ENCODE peak calls at places on chromosomes 12 and 14, in five cellular contexts. E, Z, M, R and V are unnamed samples.
A peak's percentile ranks its signal among the peaks of the same experiment; 100 is the strongest.

GRCh38 chr12:69583203-69583602 is 2.1 kb upstream of the CCT2 start:
- DNase-seq in Z (peak; percentile 51), M (no peak), R (no peak), E (no peak), V (no peak)

GRCh38 chr12:46676797-46677520 is 148.8 kb downstream of the SLC38A4 start:
- DNase-seq in R (no peak), M (no peak), Z (no peak), E (no peak), V (no peak)

GRCh38 chr12:3300833-3301401 is 190.1 kb upstream of the PRMT8 start:
- DNase-seq in E (no peak), M (no peak), Z (no peak), R (no peak), V (no peak)

GRCh38 chr14:74531011-74531410 is 37.4 kb downstream of the ISCA2 start:
- DNase-seq in R (no peak), M (no peak), E (no peak), Z (no peak), V (no peak)

GRCh38 chr12:3117628-3118027 is 40.4 kb downstream of the TSPAN9 start:
- DNase-seq in M (peak; percentile 85), R (no peak), E (peak; percentile 78), Z (peak; percentile 95), V (no peak)

GRCh38 chr14:67943947-67944346 is 124.4 kb downstream of the RAD51B start:
- DNase-seq in E (peak; percentile 95), Z (peak; percentile 93), R (no peak), M (peak; percentile 92), V (no peak)

GRCh38 chr12:100868487-100868886 is 73.9 kb downstream of the ANO4 start:
- DNase-seq in Z (no peak), E (peak; percentile 34), R (no peak), M (peak; percentile 25), V (no peak)

GRCh38 chr14:76546426-76547221 is 170.7 kb downstream of the ESRRB start:
- DNase-seq in E (peak; percentile 25), R (no peak), Z (peak; percentile 80), M (no peak), V (no peak)

GRCh38 chr14:76346391-76347160 is 29.4 kb upstream of the ESRRB start:
- DNase-seq in Z (peak; percentile 72), R (no peak), M (no peak), E (peak; percentile 4), V (no peak)

GRCh38 chr12:94872007-94872653 is 131.4 kb downstream of the NDUFA12 start:
- DNase-seq in R (no peak), Z (no peak), E (no peak), M (no peak), V (no peak)

GRCh38 chr12:118980407-118981014 is 830 bp upstream of the SRRM4 start:
- DNase-seq in Z (no peak), R (peak; percentile 63), E (no peak), M (no peak), V (no peak)

GRCh38 chr12:128944956-128945355 is 91.7 kb downstream of the GLT1D1 start:
- DNase-seq in E (no peak), M (no peak), R (no peak), Z (no peak), V (no peak)

GRCh38 chr12:120798696-120799095 is 73.1 kb downstream of the ACADS start:
- DNase-seq in E (no peak), M (no peak), R (no peak), Z (peak; percentile 64), V (no peak)

GRCh38 chr12:43807361-43807760 is 1.2 kb upstream of the TWF1 start:
- DNase-seq in Z (no peak), R (no peak), E (no peak), M (no peak), V (no peak)

GRCh38 chr12:104555650-104556049 is 98.9 kb downstream of the CHST11 start:
- DNase-seq in M (no peak), E (no peak), R (no peak), Z (peak; percentile 14), V (no peak)

GRCh38 chr12:117161460-117162166 is 28.7 kb downstream of the FBXO21 start:
- DNase-seq in M (no peak), Z (no peak), E (no peak), R (no peak), V (no peak)

GRCh38 chr12:69240625-69240984 is 1.2 kb downstream of the CPSF6 start:
- DNase-seq in Z (peak; percentile 22), R (no peak), M (peak; percentile 20), E (peak; percentile 15), V (no peak)

GRCh38 chr12:57332646-57333312 is 81.8 kb upstream of the STAC3 start:
- DNase-seq in R (no peak), E (peak; percentile 5), Z (no peak), M (no peak), V (no peak)

GRCh38 chr14:80906946-80907345 is 34.6 kb downstream of the CEP128 start:
- DNase-seq in R (no peak), E (no peak), M (no peak), Z (no peak), V (no peak)

GRCh38 chr12:93818488-93819047 is 141.4 kb downstream of the CRADD start:
- DNase-seq in R (no peak), Z (no peak), E (no peak), M (no peak), V (no peak)

GRCh38 chr12:20487519-20487918 is 119.2 kb downstream of the PDE3A start:
- DNase-seq in M (no peak), R (no peak), E (no peak), Z (no peak), V (no peak)

GRCh38 chr14:105935384-105935783 is 409.0 kb downstream of the TMEM121 start:
- DNase-seq in R (no peak), E (no peak), Z (no peak), M (no peak), V (no peak)
- H3K9me3 ChIP-seq in R (peaks cover 33% of the 10 kb centered on the region), E (no peaks in the 10 kb centered on the region), Z (no peaks in the 10 kb centered on the region), M (no peaks in the 10 kb centered on the region), V (no peaks in the 10 kb centered on the region)

DNA sequence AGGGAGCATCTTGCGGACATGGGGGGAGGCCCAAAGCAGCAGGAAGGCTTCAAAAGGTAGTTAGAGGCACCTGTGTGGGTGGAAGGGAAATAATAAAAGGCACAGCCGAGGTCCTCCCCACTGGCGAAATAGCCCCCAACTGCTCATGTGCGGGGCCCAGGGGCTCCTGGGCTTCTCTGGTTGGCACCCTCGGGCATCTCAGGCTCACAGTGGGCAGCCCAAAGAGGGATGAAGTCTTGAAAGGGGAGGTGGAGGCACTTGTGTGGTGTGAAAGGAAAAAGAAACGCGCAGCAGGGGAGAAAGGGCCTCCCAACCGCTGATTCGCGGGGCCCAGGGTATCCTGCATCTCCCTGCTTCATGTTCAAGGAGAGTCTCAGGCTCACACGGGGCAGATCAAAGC is 579.4 kb downstream of the ALG10 start:
- DNase-seq in E (no peak), R (peak; percentile 18), Z (no peak), M (no peak), V (peak; percentile 4)
- H3K9me3 ChIP-seq in E (no peaks in the 10 kb centered on the region), R (peaks cover 100% of the 10 kb centered on the region), Z (no peaks in the 10 kb centered on the region), M (no peaks in the 10 kb centered on the region), V (peaks cover 5% of the 10 kb centered on the region)

GRCh38 chr14:79663453-79663852 is 547.9 kb downstream of the DIO2 start:
- DNase-seq in E (no peak), M (no peak), Z (no peak), R (no peak), V (no peak)
- H3K9me3 ChIP-seq in E (no peaks in the 10 kb centered on the region), M (no peaks in the 10 kb centered on the region), Z (no peaks in the 10 kb centered on the region), R (no peaks in the 10 kb centered on the region), V (no peaks in the 10 kb centered on the region)

DNA sequence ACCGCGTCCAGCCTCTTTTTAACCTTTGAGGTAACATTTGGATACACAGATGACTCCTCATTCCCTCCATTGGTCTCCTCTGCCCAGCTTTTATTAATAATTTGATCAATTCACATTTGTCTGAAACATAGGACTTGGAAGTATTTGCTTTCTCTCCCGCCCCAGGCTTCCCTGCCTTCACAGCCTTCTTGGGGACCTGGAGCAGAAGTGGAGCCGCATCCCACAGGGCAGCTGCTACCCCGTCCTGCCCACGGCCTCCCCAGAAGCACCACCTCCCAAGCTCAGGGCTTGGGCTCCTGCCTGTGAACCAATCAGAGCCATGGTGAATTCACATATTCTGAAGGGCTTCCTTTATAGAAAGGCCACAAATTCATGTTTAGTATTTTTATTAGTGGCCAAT is 97.6 kb downstream of the PIWIL1 start:
- DNase-seq in R (no peak), M (no peak), E (no peak), Z (no peak), V (no peak)
- H3K9me3 ChIP-seq in R (peaks cover 23% of the 10 kb centered on the region), M (no peaks in the 10 kb centered on the region), E (no peaks in the 10 kb centered on the region), Z (no peaks in the 10 kb centered on the region), V (no peaks in the 10 kb centered on the region)

GRCh38 chr14:104313674-104314073 is 175.3 kb downstream of the KIF26A start:
- DNase-seq in R (no peak), M (no peak), Z (no peak), E (no peak), V (no peak)
- H3K9me3 ChIP-seq in R (peaks cover 7% of the 10 kb centered on the region), M (no peaks in the 10 kb centered on the region), Z (no peaks in the 10 kb centered on the region), E (no peaks in the 10 kb centered on the region), V (no peaks in the 10 kb centered on the region)